ENCODE peak calls at places on chromosomes 2 and 18, in four cellular contexts. I is naive thymus-derived CD8-positive, alpha-beta T cell; G is PC-9; K is fibroblast of the conjunctiva. Q is an unnamed sample.

GRCh38 chr2:174338626-174339570 is 4.1 kb downstream of the SP9 start:
- DNase-seq in I (no peak), G (no peak), K (no peak), Q (no peak)

GRCh38 chr2:127901339-127902072 is 15.8 kb upstream of the AMMECR1L start:
- DNase-seq in I (no peak), G (no peak), K (no peak), Q (no peak)

GRCh38 chr2:20052872-20053281 is 1.4 kb upstream of the LAPTM4A start:
- DNase-seq in I (no peak), G (peak), K (peak), Q (no peak)

GRCh38 chr2:10057231-10058107 is 14.1 kb downstream of the KLF11 start:
- DNase-seq in I (no peak), G (peak), K (peak), Q (no peak)

GRCh38 chr2:147198651-147199171 is 646.1 kb upstream of the ACVR2A start:
- DNase-seq in I (no peak), G (no peak), K (no peak), Q (no peak)

GRCh38 chr18:76494541-76495403 is at the start of gene ZNF516:
- DNase-seq in I (peak), G (no peak), K (no peak), Q (no peak)

GRCh38 chr2:222423632-222424280 is 587 bp upstream of the SGPP2 start:
- DNase-seq in I (no peak), G (peak), K (no peak), Q (no peak)

GRCh38 chr2:219901155-219901554 is 273.7 kb downstream of the SLC4A3 start:
- DNase-seq in I (no peak), G (no peak), K (no peak), Q (no peak)

GRCh38 chr2:187581125-187581896 is 27.1 kb upstream of the TFPI start:
- DNase-seq in I (peak), G (peak), K (no peak), Q (peak)